ENCODE peak calls at places on chromosomes 2 and 18, in five cellular contexts. J is glutamatergic neuron; N is transverse colon; G is AG20443; R is CD8-positive, alpha-beta T cell. U is an unnamed sample.

GRCh38 chr18:21991081-21991534 is 178.3 kb upstream of the GATA6 start:
- DNase-seq in R (no peak), J (no peak), N (no peak), G (no peak), U (no peak)

GRCh38 chr18:59353079-59353680 is 5.9 kb downstream of the LMAN1 start:
- DNase-seq in G (no peak), R (no peak), J (no peak), N (no peak), U (no peak)

GRCh38 chr2:39524061-39524460 is 87.0 kb upstream of the MAP4K3 start:
- DNase-seq in J (no peak), R (no peak), G (no peak), N (no peak), U (no peak)

GRCh38 chr2:167551411-167551810 is 663.1 kb downstream of the XIRP2 start:
- DNase-seq in N (no peak), R (no peak), G (no peak), J (no peak), U (no peak)

GRCh38 chr18:56459451-56459777 is 179.0 kb downstream of the TXNL1 start:
- DNase-seq in G (no peak), N (no peak), J (no peak), R (no peak), U (no peak)

GRCh38 chr18:79548621-79548985 is 131.0 kb upstream of the CTDP1 start:
- DNase-seq in G (no peak), R (no peak), N (no peak), J (no peak), U (no peak)

GRCh38 chr2:218395090-218395444 is 4.6 kb upstream of the CTDSP1 start:
- DNase-seq in R (no peak), N (no peak), J (no peak), G (no peak), U (no peak)

GRCh38 chr2:224948859-224949258 is 93.4 kb downstream of the DOCK10 start:
- DNase-seq in G (peak), R (no peak), J (no peak), N (no peak), U (no peak)

GRCh38 chr2:144516981-144517824 is 2.7 kb downstream of the ZEB2 start:
- DNase-seq in R (no peak), J (peak), G (peak), N (peak), U (peak)

GRCh38 chr2:124877065-124877671 is 852.1 kb downstream of the CNTNAP5 start:
- DNase-seq in N (no peak), G (no peak), R (no peak), J (no peak), U (no peak)

GRCh38 chr18:54926593-54927297 is 32.5 kb downstream of the CCDC68 start:
- DNase-seq in G (no peak), R (no peak), N (no peak), J (no peak), U (no peak)

GRCh38 chr2:219433666-219434467 is 776 bp upstream of the SPEG start:
- DNase-seq in N (peak), J (peak), G (peak), R (no peak), U (peak)

GRCh38 chr2:19021721-19022120 is 336.7 kb downstream of the OSR1 start:
- DNase-seq in J (no peak), G (peak), R (no peak), N (no peak), U (no peak)

GRCh38 chr2:77387324-77387723 is 134.9 kb downstream of the LRRTM4 start:
- DNase-seq in J (no peak), G (no peak), R (no peak), N (no peak), U (no peak)

GRCh38 chr2:37599688-37600525 is 71.5 kb downstream of the CDC42EP3 start:
- DNase-seq in G (no peak), R (peak), N (peak), J (no peak), U (no peak)

GRCh38 chr2:140442319-140442718 is 1662.1 kb upstream of the NXPH2 start:
- DNase-seq in J (no peak), N (no peak), R (no peak), G (no peak), U (no peak)

GRCh38 chr2:33208400-33208799 is 261.6 kb downstream of the LTBP1 start:
- DNase-seq in R (no peak), J (no peak), G (no peak), N (no peak), U (no peak)

GRCh38 chr2:64324746-64325410 is 129.1 kb upstream of the LGALSL start:
- DNase-seq in J (no peak), G (no peak), N (no peak), R (no peak), U (no peak)

GRCh38 chr18:41645600-41646360 is 309.3 kb upstream of the PIK3C3 start:
- DNase-seq in J (no peak), N (no peak), G (no peak), R (no peak), U (peak)

GRCh38 chr2:160803881-160804280 is 310.3 kb upstream of the RBMS1 start:
- DNase-seq in N (no peak), G (no peak), R (no peak), J (no peak), U (no peak)

GRCh38 chr2:37672104-37672869 is 845 bp upstream of the CDC42EP3 start:
- DNase-seq in R (peak), G (peak), N (peak), J (peak), U (peak)

U was measured in NAMALWA.